ENCODE peak calls at places on chromosomes 2 and 18, in seven cellular contexts. U is lower leg skin, W is breast epithelium, S is HCT116, R is NB4, F is adrenal gland, C is ovary. L is an unnamed sample.

GRCh38 chr2:95053543-95053942 is 28.0 kb downstream of the MAL start:
- DNase-seq in R (peak; percentile 31), U (no peak), S (no peak), F (no peak), C (no peak), W (no peak), L (no peak)

GRCh38 chr2:142989276-142990204 is 112.1 kb downstream of the KYNU start:
- DNase-seq in R (peak; percentile 67), U (no peak), W (no peak), C (no peak), F (no peak), S (peak; percentile 24), L (no peak)

GRCh38 chr18:6414118-6414722 is 491 bp downstream of the L3MBTL4 start:
- DNase-seq in U (peak; percentile 92), F (peak; percentile 82), S (no peak), W (peak; percentile 63), R (no peak), C (peak; percentile 84), L (no peak)

GRCh38 chr18:8319798-8320477 is 289.3 kb upstream of the RAB12 start:
- DNase-seq in U (no peak), S (no peak), F (no peak), R (no peak), C (no peak), W (no peak), L (no peak)

GRCh38 chr18:70720607-70721006 is 431.8 kb downstream of the SOCS6 start:
- DNase-seq in C (no peak), R (peak; percentile 2), S (no peak), F (no peak), U (no peak), W (no peak), L (no peak)

GRCh38 chr2:235333076-235333475 is 160.8 kb upstream of the AGAP1 start:
- DNase-seq in S (no peak), C (no peak), U (peak; percentile 63), F (no peak), W (no peak), R (no peak), L (no peak)

GRCh38 chr2:112118148-112118547 is 20.0 kb upstream of the FBLN7 start:
- DNase-seq in R (no peak), U (no peak), C (no peak), F (no peak), S (no peak), W (no peak), L (no peak)

GRCh38 chr18:5051207-5051606 is 145.8 kb downstream of the AKAIN1 start:
- DNase-seq in C (no peak), R (no peak), S (no peak), U (no peak), W (no peak), F (no peak), L (no peak)

GRCh38 chr2:263774-264492 is at the start of gene SH3YL1:
- DNase-seq in U (peak; percentile 90), W (peak; percentile 79), S (peak; percentile 16), R (peak; percentile 38), C (peak; percentile 63), F (peak; percentile 42), L (peak; percentile 66)

GRCh38 chr18:21600526-21601410 is at the start of gene ESCO1:
- DNase-seq in S (peak; percentile 99), F (peak; percentile 97), W (peak; percentile 93), R (peak; percentile 99), C (peak; percentile 97), U (peak; percentile 99), L (peak; percentile 98)
- TF ChIP-seq POLR2A in S (no peak), F (peak; percentile 95), W (peak; percentile 84), R (peak; percentile 60), C (peak; percentile 78), U (peak; percentile 64), L (peak; percentile 69)

GRCh38 chr2:199850718-199851498 is at the start of gene FTCDNL1:
- DNase-seq in W (peak; percentile 62), R (peak; percentile 84), S (peak; percentile 35), U (peak; percentile 92), C (peak; percentile 73), F (peak; percentile 88), L (no peak)
- TF ChIP-seq POLR2A in W (no peak), R (peak; percentile 53), S (peak; percentile 85), U (no peak), C (no peak), F (peak; percentile 77), L (no peak)

GRCh38 chr2:230413465-230413864 is 2.5 kb upstream of the SP100 start:
- DNase-seq in R (peak; percentile 29), F (no peak), C (no peak), S (no peak), U (no peak), W (no peak), L (no peak)

GRCh38 chr2:230414302-230414701 is 1.7 kb upstream of the SP100 start:
- DNase-seq in F (no peak), U (no peak), R (no peak), S (no peak), C (no peak), W (no peak), L (no peak)

GRCh38 chr2:230417436-230417835 is 1.4 kb downstream of the SP100 start:
- DNase-seq in C (no peak), W (no peak), R (no peak), S (no peak), U (no peak), F (no peak), L (no peak)

GRCh38 chr2:230418341-230419016 is 2.5 kb downstream of the SP100 start:
- DNase-seq in W (no peak), C (no peak), F (peak; percentile 62), S (no peak), U (no peak), R (peak; percentile 43), L (no peak)

GRCh38 chr2:230416061-230416721 is at the start of gene SP100:
- DNase-seq in R (peak; percentile 94), W (peak; percentile 62), U (peak; percentile 95), S (peak; percentile 28), C (peak; percentile 77), F (peak; percentile 86), L (peak; percentile 95)
- TF ChIP-seq POLR2A in R (peak; percentile 49), W (no peak), U (no peak), S (peak; percentile 54), C (peak; percentile 48), F (peak; percentile 74), L (peak; percentile 44)

DNA sequence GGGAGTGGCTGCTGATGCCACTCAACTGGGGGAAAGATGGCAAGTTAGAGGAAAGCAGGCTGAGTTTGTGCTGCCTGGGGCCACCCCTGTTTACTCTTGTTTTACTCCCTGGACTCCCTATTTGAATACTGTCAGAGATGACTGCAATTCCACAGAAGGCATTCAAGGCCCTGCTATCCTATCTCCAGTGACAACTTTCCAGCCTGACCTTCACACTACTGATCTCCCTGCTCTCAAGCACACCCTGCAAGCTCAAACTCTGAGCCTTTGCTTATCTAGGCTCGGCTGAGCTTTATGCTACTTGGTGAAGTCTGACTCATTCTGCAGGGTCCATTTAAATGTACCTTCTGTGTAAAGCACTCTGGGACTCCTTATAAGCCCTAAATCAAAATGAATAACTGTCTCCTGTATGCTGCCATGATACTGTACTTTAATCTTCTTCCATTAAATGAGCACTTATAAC is 39.3 kb upstream of the DSG1 start:
- DNase-seq in U (no peak), C (no peak), R (no peak), F (no peak), W (no peak), S (no peak), L (no peak)
- TF ChIP-seq POLR2A in U (no peak), C (no peak), R (no peak), F (no peak), W (no peak), S (no peak), L (no peak)

GRCh38 chr2:36597532-36598377 is at the start of gene FEZ2:
- DNase-seq in R (peak; percentile 95), U (peak; percentile 93), W (peak; percentile 62), C (peak; percentile 84), F (peak; percentile 82), S (peak; percentile 33), L (no peak)
- TF ChIP-seq POLR2A in R (peak; percentile 38), U (no peak), W (no peak), C (no peak), F (peak; percentile 68), S (peak; percentile 32), L (no peak)

GRCh38 chr2:207763308-207763707 is 6.4 kb downstream of the FZD5 start:
- DNase-seq in U (no peak), F (no peak), W (no peak), C (no peak), S (no peak), R (no peak), L (no peak)
- TF ChIP-seq POLR2A in U (no peak), F (no peak), W (no peak), C (no peak), S (no peak), R (no peak), L (no peak)